ENCODE peak calls at places on chromosomes 16 and 17, in eight cellular contexts. I is progenitor cell of endocrine pancreas, G is GM13976, E is mucosa of descending colon, K is HCT116, P is testis, X is AG10803, B is GM23338. D is an unnamed sample.

GRCh38 chr17:61296058-61296457 is 103.6 kb upstream of the TBX2 start:
- DNase-seq in I (no peak), G (no peak), E (no peak), K (no peak), P (no peak), X (no peak), B (no peak), D (no peak)

GRCh38 chr17:72713701-72714100 is 378.8 kb downstream of the SLC39A11 start:
- DNase-seq in I (no peak), G (no peak), E (no peak), K (no peak), P (no peak), X (no peak), B (no peak), D (no peak)

GRCh38 chr16:50573947-50574751 is 26.0 kb downstream of the NKD1 start:
- DNase-seq in I (no peak), G (no peak), E (no peak), K (no peak), P (no peak), X (no peak), B (no peak), D (no peak)

GRCh38 chr16:11057696-11058345 is 113.5 kb downstream of the CLEC16A start:
- DNase-seq in I (no peak), G (no peak), E (no peak), K (no peak), P (peak), X (no peak), B (no peak), D (no peak)

GRCh38 chr16:6193718-6194117 is 1096.1 kb upstream of the EEF2KMT start:
- DNase-seq in I (peak), G (no peak), E (no peak), K (no peak), P (no peak), X (no peak), B (peak), D (no peak)

GRCh38 chr16:85395913-85396878 is 216.9 kb upstream of the GSE1 start:
- DNase-seq in I (no peak), G (no peak), E (peak), K (no peak), P (peak), X (peak), B (no peak), D (no peak)

GRCh38 chr17:70037498-70037897 is 37.5 kb upstream of the KCNJ16 start:
- DNase-seq in I (no peak), G (no peak), E (no peak), K (no peak), P (no peak), X (no peak), B (no peak), D (no peak)

GRCh38 chr17:21303441-21304065 is 19.0 kb downstream of the MAP2K3 start:
- DNase-seq in I (no peak), G (peak), E (peak), K (no peak), P (no peak), X (no peak), B (no peak), D (peak)

GRCh38 chr17:63476857-63477470 is at the start of gene ACE:
- DNase-seq in I (peak), G (peak), E (peak), K (no peak), P (peak), X (no peak), B (peak), D (no peak)

GRCh38 chr16:71367243-71367976 is 8.9 kb downstream of the CALB2 start:
- DNase-seq in I (peak), G (peak), E (no peak), K (peak), P (peak), X (peak), B (peak), D (peak)

GRCh38 chr17:15341385-15341849 is at the start of gene TEKT3:
- DNase-seq in I (peak), G (peak), E (peak), K (no peak), P (peak), X (peak), B (peak), D (no peak)

GRCh38 chr17:13351046-13351445 is 250.7 kb downstream of the HS3ST3A1 start:
- DNase-seq in I (no peak), G (no peak), E (no peak), K (no peak), P (no peak), X (peak), B (no peak), D (no peak)

GRCh38 chr17:7222972-7223292 is 3.2 kb downstream of the ACADVL start:
- DNase-seq in I (no peak), G (no peak), E (no peak), K (no peak), P (no peak), X (no peak), B (no peak), D (no peak)

GRCh38 chr17:2123467-2124251 is 68.8 kb downstream of the HIC1 start:
- DNase-seq in I (no peak), G (peak), E (no peak), K (no peak), P (peak), X (peak), B (no peak), D (peak)

GRCh38 chr16:57778658-57779057 is 23.6 kb downstream of the KIFC3 start:
- DNase-seq in I (no peak), G (no peak), E (no peak), K (no peak), P (no peak), X (no peak), B (no peak), D (no peak)

GRCh38 chr16:7351572-7351971 is 18.9 kb downstream of the RBFOX1 start:
- DNase-seq in I (no peak), G (no peak), E (no peak), K (no peak), P (no peak), X (no peak), B (no peak), D (no peak)

GRCh38 chr17:46814446-46814845 is 4.0 kb downstream of the WNT3 start:
- DNase-seq in I (no peak), G (no peak), E (no peak), K (no peak), P (no peak), X (no peak), B (no peak), D (no peak)

GRCh38 chr17:28885363-28885762 is 12.2 kb downstream of the FLOT2 start:
- DNase-seq in I (no peak), G (no peak), E (no peak), K (no peak), P (no peak), X (no peak), B (no peak), D (no peak)

GRCh38 chr17:4747847-4748246 is 8.1 kb upstream of the CXCL16 start:
- DNase-seq in I (no peak), G (no peak), E (no peak), K (no peak), P (no peak), X (peak), B (no peak), D (no peak)

GRCh38 chr16:57112403-57113041 is 20.1 kb downstream of the CPNE2 start:
- DNase-seq in I (no peak), G (no peak), E (no peak), K (no peak), P (no peak), X (no peak), B (no peak), D (no peak)

GRCh38 chr16:64858076-64858475 is 263.8 kb downstream of the CDH11 start:
- DNase-seq in I (no peak), G (no peak), E (no peak), K (no peak), P (no peak), X (peak), B (no peak), D (no peak)

GRCh38 chr17:70791748-70792443 is 622.6 kb downstream of the KCNJ2 start:
- DNase-seq in I (no peak), G (no peak), E (no peak), K (no peak), P (no peak), X (no peak), B (peak), D (no peak)

GRCh38 chr16:27226976-27227705 is 23.8 kb downstream of the KDM8 start:
- DNase-seq in I (no peak), G (no peak), E (peak), K (no peak), P (no peak), X (no peak), B (no peak), D (no peak)

GRCh38 chr17:32222621-32223020 is 43.0 kb upstream of the RHBDL3 start:
- DNase-seq in I (no peak), G (no peak), E (no peak), K (no peak), P (no peak), X (no peak), B (no peak), D (no peak)

GRCh38 chr16:59249049-59249448 is 514.9 kb upstream of the GOT2 start:
- DNase-seq in I (no peak), G (no peak), E (no peak), K (no peak), P (no peak), X (no peak), B (peak), D (no peak)

GRCh38 chr17:27241346-27241946 is 52.5 kb upstream of the WSB1 start:
- DNase-seq in I (no peak), G (peak), E (no peak), K (peak), P (no peak), X (peak), B (peak), D (peak)

GRCh38 chr17:1399366-1399678 is 700 bp downstream of the YWHAE start:
- DNase-seq in I (no peak), G (no peak), E (no peak), K (no peak), P (no peak), X (no peak), B (no peak), D (no peak)

GRCh38 chr16:70475054-70475871 is 20.9 kb downstream of the FCSK start:
- DNase-seq in I (no peak), G (peak), E (peak), K (no peak), P (no peak), X (no peak), B (no peak), D (no peak)

GRCh38 chr17:59488805-59489204 is 76.6 kb upstream of the DHX40 start:
- DNase-seq in I (no peak), G (no peak), E (no peak), K (no peak), P (no peak), X (no peak), B (no peak), D (no peak)

GRCh38 chr17:68777856-68778694 is 176.9 kb upstream of the FAM20A start:
- DNase-seq in I (no peak), G (no peak), E (no peak), K (no peak), P (no peak), X (no peak), B (no peak), D (no peak)

GRCh38 chr16:23504076-23504452 is 6.2 kb downstream of the GGA2 start:
- DNase-seq in I (no peak), G (no peak), E (no peak), K (no peak), P (no peak), X (peak), B (no peak), D (no peak)

GRCh38 chr16:29662000-29662728 is 883 bp upstream of the SPN start:
- DNase-seq in I (no peak), G (no peak), E (no peak), K (no peak), P (no peak), X (no peak), B (no peak), D (peak)

GRCh38 chr17:62616993-62617893 is 10.2 kb upstream of the MRC2 start:
- DNase-seq in I (peak), G (no peak), E (no peak), K (no peak), P (no peak), X (no peak), B (peak), D (no peak)

GRCh38 chr16:30902070-30902972 is 5.9 kb downstream of the CTF1 start:
- DNase-seq in I (peak), G (peak), E (peak), K (no peak), P (peak), X (peak), B (peak), D (peak)

GRCh38 chr16:57900796-57901479 is 70.0 kb downstream of the CNGB1 start:
- DNase-seq in I (no peak), G (no peak), E (no peak), K (no peak), P (no peak), X (no peak), B (no peak), D (no peak)

GRCh38 chr16:85838381-85838780 is 38.9 kb downstream of the COX4I1 start:
- DNase-seq in I (no peak), G (no peak), E (no peak), K (no peak), P (no peak), X (no peak), B (no peak), D (no peak)

GRCh38 chr17:70905796-70906195 is 736.5 kb downstream of the KCNJ2 start:
- DNase-seq in I (no peak), G (no peak), E (no peak), K (peak), P (no peak), X (peak), B (no peak), D (no peak)

GRCh38 chr17:65370669-65371126 is 190.8 kb downstream of the AXIN2 start:
- DNase-seq in I (no peak), G (no peak), E (peak), K (no peak), P (no peak), X (no peak), B (peak), D (no peak)

GRCh38 chr16:81497690-81498089 is 53.1 kb downstream of the CMIP start:
- DNase-seq in I (no peak), G (peak), E (peak), K (no peak), P (no peak), X (no peak), B (peak), D (peak)
- TF ChIP-seq CTCF in I (no peak), G (no peak), E (no peak), K (no peak), P (no peak), X (no peak), B (peak), D (no peak)

GRCh38 chr16:62068747-62069146 is 32.5 kb upstream of the CDH8 start:
- DNase-seq in I (no peak), G (peak), E (no peak), K (no peak), P (peak), X (no peak), B (peak), D (peak)
- TF ChIP-seq CTCF in I (peak), G (no peak), E (no peak), K (no peak), P (peak), X (no peak), B (peak), D (peak)

DNA sequence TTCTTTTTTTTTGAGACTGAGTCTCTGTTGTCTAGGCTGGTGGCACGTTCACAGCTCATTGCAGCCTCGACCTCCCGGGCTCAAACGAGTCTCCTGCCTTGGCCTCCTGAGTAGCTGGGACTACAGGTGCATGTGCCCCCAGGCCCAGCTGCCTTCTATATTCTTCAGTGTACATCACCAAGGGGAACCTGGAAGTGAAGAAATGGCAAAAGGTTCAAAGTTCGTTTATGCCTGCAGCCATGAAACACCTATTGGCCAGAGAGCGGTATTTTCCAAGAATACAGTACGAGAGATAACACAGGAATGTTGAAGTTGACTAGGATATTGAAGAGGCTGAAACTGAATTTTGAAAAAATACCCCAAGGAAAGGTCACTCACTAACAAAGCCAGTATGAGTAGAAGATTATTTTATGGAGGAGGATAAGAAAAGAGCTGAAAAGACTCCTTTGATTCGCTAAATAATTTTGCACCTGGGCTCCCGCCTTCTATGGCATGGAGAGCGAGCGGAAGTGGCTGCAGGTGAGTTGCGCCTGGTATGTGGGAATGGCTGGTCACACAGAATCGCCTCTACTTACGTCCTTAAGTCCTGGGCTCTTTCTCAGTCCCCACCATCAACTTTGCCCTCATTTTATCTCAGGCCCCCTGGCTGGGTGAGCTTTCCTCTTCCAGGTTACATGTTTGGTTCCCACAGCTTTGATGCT is 9.8 kb downstream of the ST6GALNAC1 start:
- DNase-seq in I (no peak), G (no peak), E (no peak), K (no peak), P (no peak), X (no peak), B (no peak), D (no peak)
- TF ChIP-seq CTCF in I (no peak), G (no peak), E (no peak), K (no peak), P (no peak), X (no peak), B (no peak), D (no peak)

GRCh38 chr16:66548868-66549267 is 1.1 kb downstream of the TK2 start:
- DNase-seq in I (no peak), G (no peak), E (no peak), K (no peak), P (no peak), X (no peak), B (no peak), D (no peak)

GRCh38 chr16:66548068-66548467 is 1.9 kb downstream of the TK2 start:
- DNase-seq in I (no peak), G (no peak), E (no peak), K (no peak), P (no peak), X (no peak), B (no peak), D (no peak)

GRCh38 chr16:66547101-66547989 is 2.6 kb downstream of the TK2 start:
- DNase-seq in I (no peak), G (no peak), E (no peak), K (no peak), P (no peak), X (no peak), B (no peak), D (no peak)

GRCh38 chr16:66551362-66551761 is 1.0 kb upstream of the CKLF start:
- DNase-seq in I (no peak), G (peak), E (no peak), K (peak), P (no peak), X (peak), B (peak), D (peak)

DNA sequence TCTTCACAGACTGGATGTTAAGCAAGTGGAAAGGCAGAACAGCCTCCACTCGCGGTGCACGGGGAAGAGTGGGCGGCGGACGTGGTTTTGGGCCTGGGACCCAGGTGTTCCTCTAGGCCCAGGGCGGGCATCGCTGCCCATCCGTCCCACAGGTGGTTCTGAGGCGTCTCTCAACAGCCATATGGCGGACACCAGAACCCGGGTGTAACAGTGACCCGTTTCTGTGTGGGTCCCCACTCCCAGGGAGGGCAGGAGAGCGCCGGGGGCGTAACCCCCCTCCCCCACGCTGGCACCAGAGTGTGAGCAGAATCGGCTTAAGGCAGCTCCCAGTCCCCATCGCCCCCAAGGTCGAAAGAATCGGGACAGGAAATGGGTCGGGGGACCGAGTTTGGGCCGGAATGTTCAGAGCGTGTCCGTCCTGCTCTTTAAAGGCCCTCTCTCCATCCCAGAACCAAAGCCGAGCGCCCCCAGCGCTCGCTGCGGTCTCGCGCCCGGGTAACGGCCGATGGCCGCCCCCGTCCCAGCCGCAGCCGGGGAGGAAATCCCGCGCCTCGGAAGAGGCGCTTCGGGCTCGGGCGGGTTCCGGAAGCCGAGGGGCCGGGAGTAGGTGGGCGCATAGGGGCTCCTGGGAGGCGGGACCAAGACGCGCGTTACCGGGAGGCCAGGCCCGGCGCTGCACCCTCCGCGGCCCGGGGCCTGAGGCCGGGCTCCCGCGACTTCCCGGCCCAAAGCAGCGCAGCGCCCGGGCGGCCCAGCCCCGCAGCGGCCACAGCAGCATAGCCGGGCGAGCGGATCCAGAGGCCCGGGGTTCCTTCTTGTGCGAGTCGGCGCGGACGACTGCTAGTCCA is at the start of gene TK2:
- DNase-seq in I (peak), G (peak), E (peak), K (no peak), P (peak), X (peak), B (peak), D (peak)
- TF ChIP-seq CTCF in I (peak), G (peak), E (no peak), K (no peak), P (no peak), X (peak), B (no peak), D (peak)